ENCODE peak calls at places on chromosomes 7 and 10, in four cellular contexts. B is fibroblast of mammary gland, Q is Daoy, G is SHP77 treated with DMSO at 0.1 percent for 48 hours. W is an unnamed sample.

GRCh38 chr10:48358162-48358561 is 51.7 kb downstream of the MAPK8 start:
- DNase-seq in B (peak), G (no peak), Q (no peak), W (no peak)

GRCh38 chr7:64035388-64035787 is 9.8 kb upstream of the ZNF727 start:
- DNase-seq in B (no peak), Q (no peak), G (no peak), W (no peak)

GRCh38 chr10:75408911-75409885 is 7.6 kb upstream of the ZNF503 start:
- DNase-seq in G (no peak), Q (peak), B (peak), W (peak)

GRCh38 chr7:44755698-44756627 is 7.3 kb downstream of the ZMIZ2 start:
- DNase-seq in G (no peak), Q (peak), B (no peak), W (no peak)

GRCh38 chr10:62924344-62924748 is 108.2 kb upstream of the EGR2 start:
- DNase-seq in G (no peak), Q (no peak), B (no peak), W (peak)

GRCh38 chr7:76292206-76292573 is 10.3 kb upstream of the HSPB1 start:
- DNase-seq in Q (no peak), G (no peak), B (peak), W (no peak)

GRCh38 chr7:74598558-74598957 is 59.0 kb upstream of the GTF2I start:
- DNase-seq in Q (peak), G (no peak), B (peak), W (no peak)

GRCh38 chr7:27442446-27442845 is 199.8 kb downstream of the EVX1 start:
- DNase-seq in G (no peak), B (peak), Q (peak), W (no peak)

GRCh38 chr7:29336851-29337627 is 142.5 kb downstream of the CHN2 start:
- DNase-seq in G (peak), Q (no peak), B (no peak), W (peak)

GRCh38 chr10:74034301-74034700 is 36.4 kb downstream of the VCL start:
- DNase-seq in G (no peak), B (no peak), Q (no peak), W (no peak)

GRCh38 chr7:14754631-14755030 is 147.9 kb downstream of the DGKB start:
- DNase-seq in B (peak), G (no peak), Q (peak), W (peak)

GRCh38 chr7:73668103-73668937 is 689 bp downstream of the VPS37D start:
- DNase-seq in Q (peak), B (no peak), G (no peak), W (peak)

GRCh38 chr7:94375713-94376112 is 19.0 kb upstream of the COL1A2 start:
- DNase-seq in Q (peak), G (no peak), B (peak), W (no peak)

GRCh38 chr7:50369408-50370026 is 65.0 kb downstream of the IKZF1 start:
- DNase-seq in Q (peak), G (peak), B (peak), W (peak)

GRCh38 chr10:130960531-130960930 is 351.0 kb downstream of the TCERG1L start:
- DNase-seq in G (no peak), B (no peak), Q (no peak), W (no peak)

GRCh38 chr7:109261781-109262180 is 692.1 kb downstream of the DNAJB9 start:
- DNase-seq in G (no peak), B (no peak), Q (no peak), W (no peak)

GRCh38 chr7:130286881-130287280 is 6.1 kb upstream of the CPA4 start:
- DNase-seq in G (no peak), B (no peak), Q (peak), W (no peak)

GRCh38 chr10:84341983-84342382 is 13.6 kb downstream of the CCSER2 start:
- DNase-seq in B (no peak), G (no peak), Q (no peak), W (no peak)

GRCh38 chr7:47087866-47088265 is 494.0 kb downstream of the TNS3 start:
- DNase-seq in Q (peak), B (peak), G (no peak), W (no peak)

GRCh38 chr7:157558061-157558460 is 221.3 kb downstream of the DNAJB6 start:
- DNase-seq in B (no peak), G (no peak), Q (no peak), W (no peak)

GRCh38 chr7:126605553-126605952 is 647.2 kb downstream of the GRM8 start:
- DNase-seq in G (peak), Q (no peak), B (no peak), W (no peak)

GRCh38 chr10:118543714-118544400 is 51.6 kb downstream of the PRLHR start:
- DNase-seq in G (peak), B (peak), Q (peak), W (peak)

GRCh38 chr7:265192-265997 is 24.6 kb upstream of the FOXL3 start:
- DNase-seq in Q (no peak), G (no peak), B (no peak), W (no peak)

GRCh38 chr7:486216-486743 is 33.4 kb downstream of the PDGFA start:
- DNase-seq in G (no peak), B (no peak), Q (no peak), W (no peak)

GRCh38 chr7:80856769-80857168 is 62.1 kb downstream of the SEMA3C start:
- DNase-seq in B (no peak), G (no peak), Q (no peak), W (no peak)

GRCh38 chr7:29839302-29839701 is 33.0 kb downstream of the WIPF3 start:
- DNase-seq in Q (peak), G (no peak), B (peak), W (no peak)

GRCh38 chr10:7590271-7590670 is 76.5 kb downstream of the ITIH5 start:
- DNase-seq in Q (no peak), G (no peak), B (no peak), W (no peak)

GRCh38 chr7:36881206-36881605 is 156.9 kb upstream of the AOAH start:
- DNase-seq in Q (no peak), G (no peak), B (no peak), W (no peak)

GRCh38 chr10:123782549-123782948 is 109.1 kb downstream of the CPXM2 start:
- DNase-seq in B (no peak), G (no peak), Q (no peak), W (no peak)

GRCh38 chr7:45923290-45923689 is 2.2 kb upstream of the IGFBP3 start:
- DNase-seq in B (peak), G (peak), Q (peak), W (peak)

GRCh38 chr7:142857625-142858024 is 2.7 kb downstream of the EPHB6 start:
- DNase-seq in G (no peak), B (no peak), Q (no peak), W (no peak)

GRCh38 chr7:157685430-157686284 is 348.9 kb downstream of the DNAJB6 start:
- DNase-seq in B (no peak), G (no peak), Q (no peak), W (no peak)

GRCh38 chr10:86091216-86091615 is 275.4 kb downstream of the GRID1 start:
- DNase-seq in Q (no peak), B (no peak), G (no peak), W (no peak)

GRCh38 chr7:139713061-139713460 is 64.7 kb downstream of the HIPK2 start:
- DNase-seq in Q (no peak), G (no peak), B (no peak), W (no peak)

GRCh38 chr7:24609059-24609458 is 35.8 kb downstream of the PALS2 start:
- DNase-seq in G (no peak), Q (peak), B (no peak), W (no peak)

GRCh38 chr10:4546500-4546899 is 279.5 kb upstream of the AKR1E2 start:
- DNase-seq in B (peak), G (no peak), Q (peak), W (no peak)

GRCh38 chr7:70380315-70381027 is 751.5 kb upstream of the GALNT17 start:
- DNase-seq in B (peak), G (no peak), Q (no peak), W (no peak)